ENCODE peak calls at places on chromosomes 11 and 22, in five cellular contexts. V, A, Y, D and Q are unnamed samples.

GRCh38 chr22:38505595-38506117 is 455 bp downstream of the DDX17 start:
- DNase-seq in V (peak), A (peak), Y (peak), D (no peak), Q (no peak)

GRCh38 chr11:30990625-30991348 is 378.8 kb downstream of the DCDC1 start:
- DNase-seq in V (no peak), A (no peak), Y (no peak), D (no peak), Q (no peak)

GRCh38 chr11:71937826-71938225 is 9.0 kb downstream of the RNF121 start:
- DNase-seq in V (no peak), A (no peak), Y (no peak), D (no peak), Q (no peak)

GRCh38 chr22:22508274-22509176 is at the start of gene ZNF280B:
- DNase-seq in V (peak), A (peak), Y (peak), D (peak), Q (peak)

GRCh38 chr11:72240461-72241289 is 3.3 kb downstream of the PHOX2A start:
- DNase-seq in V (no peak), A (no peak), Y (no peak), D (no peak), Q (no peak)

GRCh38 chr11:19931141-19931767 is 218.6 kb downstream of the NAV2 start:
- DNase-seq in V (no peak), A (no peak), Y (no peak), D (no peak), Q (no peak)

GRCh38 chr11:114501901-114502300 is 57.8 kb downstream of the NXPE1 start:
- DNase-seq in V (no peak), A (no peak), Y (no peak), D (no peak), Q (no peak)

GRCh38 chr11:65551572-65552398 is 6.4 kb downstream of the LTBP3 start:
- DNase-seq in V (no peak), A (no peak), Y (peak), D (no peak), Q (no peak)

GRCh38 chr11:65968600-65969482 is 7.3 kb downstream of the SART1 start:
- DNase-seq in V (no peak), A (no peak), Y (no peak), D (no peak), Q (no peak)

GRCh38 chr11:105780781-105781525 is 171.1 kb downstream of the GRIA4 start:
- DNase-seq in V (no peak), A (no peak), Y (no peak), D (no peak), Q (no peak)

GRCh38 chr11:82682003-82682751 is 51.5 kb downstream of the FAM181B start:
- DNase-seq in V (no peak), A (peak), Y (peak), D (peak), Q (peak)